ENCODE peak calls at places on chromosomes 3 and 15, in ten cellular contexts. R, E, I, T, Q, C, B, F, X and K are unnamed samples.

GRCh38 chr3:139627759-139628158 is 50.0 kb downstream of the NMNAT3 start:
- DNase-seq in R (no peak), E (no peak), I (no peak), T (no peak), Q (no peak), C (no peak), B (no peak), F (no peak), X (no peak), K (no peak)

GRCh38 chr15:28132524-28133275 is 33.6 kb upstream of the OCA2 start:
- DNase-seq in R (no peak), E (no peak), I (peak), T (no peak), Q (no peak), C (peak), B (no peak), F (no peak), X (no peak), K (no peak)

GRCh38 chr3:124504332-124505059 is 225.8 kb upstream of the UMPS start:
- DNase-seq in R (no peak), E (no peak), I (peak), T (no peak), Q (no peak), C (no peak), B (no peak), F (peak), X (no peak), K (no peak)

GRCh38 chr3:193869221-193870201 is 266.4 kb upstream of the HES1 start:
- DNase-seq in R (no peak), E (peak), I (peak), T (peak), Q (no peak), C (no peak), B (peak), F (peak), X (peak), K (no peak)

GRCh38 chr3:65483475-65483874 is 555.2 kb downstream of the MAGI1 start:
- DNase-seq in R (peak), E (no peak), I (peak), T (peak), Q (no peak), C (peak), B (no peak), F (peak), X (peak), K (no peak)

GRCh38 chr15:99955532-99955931 is 222.3 kb upstream of the LYSMD4 start:
- DNase-seq in R (no peak), E (no peak), I (no peak), T (no peak), Q (no peak), C (peak), B (no peak), F (no peak), X (no peak), K (no peak)

GRCh38 chr3:13495921-13496723 is 16.0 kb downstream of the HDAC11 start:
- DNase-seq in R (peak), E (no peak), I (peak), T (peak), Q (no peak), C (peak), B (peak), F (peak), X (peak), K (peak)

GRCh38 chr3:66442254-66443249 is 58.3 kb downstream of the LRIG1 start:
- DNase-seq in R (peak), E (no peak), I (peak), T (peak), Q (no peak), C (peak), B (no peak), F (peak), X (peak), K (no peak)

GRCh38 chr15:65323071-65323511 is 18.6 kb downstream of the RNU5B-1 start:
- DNase-seq in R (no peak), E (no peak), I (peak), T (peak), Q (no peak), C (no peak), B (no peak), F (no peak), X (no peak), K (no peak)

GRCh38 chr3:82474711-82475110 is 713.3 kb upstream of the GBE1 start:
- DNase-seq in R (no peak), E (peak), I (peak), T (no peak), Q (no peak), C (no peak), B (no peak), F (peak), X (no peak), K (no peak)

GRCh38 chr15:73704869-73705645 is 20.9 kb downstream of the CD276 start:
- DNase-seq in R (peak), E (no peak), I (peak), T (peak), Q (peak), C (no peak), B (peak), F (peak), X (peak), K (peak)

GRCh38 chr15:82530606-82531379 is 9.5 kb downstream of the RPS17 start:
- DNase-seq in R (peak), E (no peak), I (peak), T (peak), Q (no peak), C (peak), B (peak), F (peak), X (peak), K (peak)

GRCh38 chr15:25173241-25174028 is 218.6 kb downstream of the SNRPN start:
- DNase-seq in R (no peak), E (no peak), I (no peak), T (no peak), Q (no peak), C (peak), B (no peak), F (no peak), X (no peak), K (no peak)

GRCh38 chr3:108486910-108487309 is 23.5 kb downstream of the MYH15 start:
- DNase-seq in R (no peak), E (no peak), I (peak), T (no peak), Q (no peak), C (no peak), B (no peak), F (peak), X (no peak), K (no peak)

GRCh38 chr15:52527196-52527897 is 1.3 kb downstream of the MYO5A start:
- DNase-seq in R (no peak), E (no peak), I (no peak), T (no peak), Q (no peak), C (no peak), B (no peak), F (no peak), X (no peak), K (no peak)

GRCh38 chr3:14485981-14486380 is 54.2 kb downstream of the GRIP2 start:
- DNase-seq in R (peak), E (no peak), I (no peak), T (no peak), Q (no peak), C (no peak), B (no peak), F (no peak), X (no peak), K (no peak)

GRCh38 chr3:123334056-123334455 is 114.8 kb downstream of the ADCY5 start:
- DNase-seq in R (peak), E (no peak), I (no peak), T (no peak), Q (no peak), C (no peak), B (no peak), F (no peak), X (no peak), K (no peak)

GRCh38 chr3:115931581-115931980 is 308.3 kb downstream of the GAP43 start:
- DNase-seq in R (no peak), E (no peak), I (no peak), T (no peak), Q (no peak), C (no peak), B (no peak), F (peak), X (no peak), K (no peak)

GRCh38 chr3:134543113-134543512 is 57.3 kb downstream of the CEP63 start:
- DNase-seq in R (no peak), E (no peak), I (peak), T (no peak), Q (no peak), C (no peak), B (peak), F (no peak), X (no peak), K (no peak)

GRCh38 chr3:158261371-158261991 is 151.6 kb downstream of the RSRC1 start:
- DNase-seq in R (no peak), E (no peak), I (no peak), T (peak), Q (no peak), C (no peak), B (no peak), F (no peak), X (no peak), K (no peak)

GRCh38 chr3:48990636-48991421 is 788 bp downstream of the P4HTM start:
- DNase-seq in R (peak), E (no peak), I (peak), T (peak), Q (no peak), C (no peak), B (no peak), F (no peak), X (no peak), K (no peak)

GRCh38 chr3:54122802-54123537 is 618 bp downstream of the CACNA2D3 start:
- DNase-seq in R (no peak), E (no peak), I (no peak), T (peak), Q (no peak), C (no peak), B (no peak), F (peak), X (no peak), K (no peak)

GRCh38 chr3:86771741-86772512 is 219.0 kb downstream of the VGLL3 start:
- DNase-seq in R (no peak), E (no peak), I (no peak), T (no peak), Q (no peak), C (no peak), B (no peak), F (no peak), X (no peak), K (no peak)

GRCh38 chr15:40899536-40900207 is 5.4 kb downstream of the VPS18 start:
- DNase-seq in R (no peak), E (no peak), I (no peak), T (no peak), Q (no peak), C (no peak), B (no peak), F (no peak), X (no peak), K (no peak)

GRCh38 chr15:39828374-39828931 is 45.8 kb upstream of the FSIP1 start:
- DNase-seq in R (peak), E (no peak), I (peak), T (peak), Q (no peak), C (no peak), B (no peak), F (no peak), X (no peak), K (no peak)

GRCh38 chr15:47292638-47293037 is 424.7 kb upstream of the SEMA6D start:
- DNase-seq in R (no peak), E (no peak), I (no peak), T (no peak), Q (no peak), C (no peak), B (no peak), F (no peak), X (no peak), K (no peak)

GRCh38 chr3:195559723-195560409 is 16.7 kb upstream of the PPP1R2 start:
- DNase-seq in R (no peak), E (no peak), I (no peak), T (no peak), Q (no peak), C (peak), B (no peak), F (peak), X (no peak), K (no peak)

GRCh38 chr3:195557327-195557726 is 14.2 kb upstream of the PPP1R2 start:
- DNase-seq in R (no peak), E (no peak), I (no peak), T (no peak), Q (no peak), C (no peak), B (no peak), F (no peak), X (no peak), K (no peak)

GRCh38 chr3:195555110-195555509 is 12.0 kb upstream of the PPP1R2 start:
- DNase-seq in R (no peak), E (no peak), I (no peak), T (no peak), Q (no peak), C (no peak), B (no peak), F (no peak), X (no peak), K (no peak)

GRCh38 chr3:195556390-195556789 is 13.3 kb upstream of the PPP1R2 start:
- DNase-seq in R (peak), E (no peak), I (no peak), T (peak), Q (no peak), C (no peak), B (peak), F (no peak), X (peak), K (no peak)

DNA sequence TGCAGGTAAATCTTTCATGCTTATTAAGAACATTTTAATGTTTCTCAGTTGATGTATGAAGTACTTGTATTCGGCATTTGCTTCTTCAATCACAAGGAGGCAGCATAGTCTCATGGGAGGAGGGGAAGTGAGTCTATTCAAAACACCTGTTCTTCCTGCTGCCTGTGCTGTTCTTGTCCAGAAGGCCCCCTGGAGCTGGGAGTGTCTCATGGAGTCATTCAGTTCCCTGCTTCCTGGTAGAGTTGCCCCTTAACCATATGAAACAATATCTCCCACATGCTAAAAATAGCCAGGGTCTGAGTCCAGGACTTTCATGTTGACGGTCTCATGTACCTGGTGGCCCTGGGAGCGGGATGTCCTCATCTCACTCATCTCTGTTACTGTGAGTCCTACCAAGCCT is 15.5 kb upstream of the PPP1R2 start:
- DNase-seq in R (peak), E (peak), I (peak), T (peak), Q (no peak), C (no peak), B (peak), F (peak), X (peak), K (peak)
- TF ChIP-seq CTCF in R (peak), E (peak), I (peak), T (peak), Q (peak), C (no peak), B (peak), F (peak), X (no peak), K (peak)

DNA sequence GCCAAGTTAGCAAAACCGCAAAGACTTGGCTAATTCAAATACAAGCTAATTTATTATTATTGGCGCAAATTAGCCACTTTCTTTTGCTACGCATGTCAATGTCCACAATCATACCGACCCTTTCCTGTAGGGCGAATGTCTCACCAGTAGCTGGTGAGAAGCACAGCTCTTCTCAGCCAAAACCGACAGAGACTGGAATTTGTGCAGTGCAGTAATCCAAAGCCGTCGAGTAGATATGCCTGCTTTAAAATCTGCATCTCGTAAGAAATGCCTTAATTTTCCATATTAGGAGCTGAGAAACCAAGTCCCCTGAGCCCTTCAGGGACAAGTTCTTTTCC is 614 bp upstream of the MINDY2 start:
- DNase-seq in R (no peak), E (no peak), I (peak), T (no peak), Q (no peak), C (no peak), B (no peak), F (no peak), X (no peak), K (peak)
- TF ChIP-seq CTCF in R (no peak), E (peak), I (peak), T (peak), Q (peak), C (no peak), B (no peak), F (peak), X (no peak), K (no peak)

GRCh38 chr3:63851287-63851686 is 12.3 kb downstream of the THOC7 start:
- DNase-seq in R (no peak), E (no peak), I (no peak), T (no peak), Q (no peak), C (no peak), B (no peak), F (no peak), X (no peak), K (no peak)

GRCh38 chr3:63849175-63849574 is 14.4 kb downstream of the THOC7 start:
- DNase-seq in R (no peak), E (no peak), I (no peak), T (no peak), Q (no peak), C (no peak), B (no peak), F (no peak), X (no peak), K (no peak)

GRCh38 chr3:63857311-63857710 is 6.3 kb downstream of the THOC7 start:
- DNase-seq in R (no peak), E (no peak), I (no peak), T (no peak), Q (no peak), C (no peak), B (no peak), F (peak), X (no peak), K (no peak)

GRCh38 chr3:63855333-63855940 is 8.2 kb downstream of the THOC7 start:
- DNase-seq in R (no peak), E (no peak), I (no peak), T (no peak), Q (no peak), C (no peak), B (no peak), F (peak), X (no peak), K (no peak)

DNA sequence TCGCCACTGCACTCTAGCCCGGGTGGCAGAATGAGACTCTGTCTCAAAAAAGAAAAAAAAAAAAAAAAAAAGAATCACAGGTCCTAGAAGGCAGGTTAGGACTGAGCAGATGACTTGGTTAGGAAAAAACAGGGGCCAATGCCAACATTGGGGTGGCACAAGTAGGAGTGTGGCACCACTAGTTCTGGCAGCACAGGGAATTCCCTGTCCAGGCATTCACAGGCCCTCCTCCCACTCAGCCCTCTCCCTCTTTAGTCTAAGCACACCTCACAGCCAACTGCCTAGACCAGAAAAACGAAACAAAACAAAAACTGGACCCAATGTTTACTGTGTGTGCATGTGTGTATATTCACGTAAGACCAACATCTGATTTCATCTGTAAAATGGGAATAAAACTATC is 10.5 kb downstream of the THOC7 start:
- DNase-seq in R (no peak), E (no peak), I (no peak), T (no peak), Q (no peak), C (no peak), B (no peak), F (no peak), X (no peak), K (no peak)
- TF ChIP-seq CTCF in R (no peak), E (no peak), I (no peak), T (no peak), Q (no peak), C (no peak), B (no peak), F (no peak), X (no peak), K (no peak)

DNA sequence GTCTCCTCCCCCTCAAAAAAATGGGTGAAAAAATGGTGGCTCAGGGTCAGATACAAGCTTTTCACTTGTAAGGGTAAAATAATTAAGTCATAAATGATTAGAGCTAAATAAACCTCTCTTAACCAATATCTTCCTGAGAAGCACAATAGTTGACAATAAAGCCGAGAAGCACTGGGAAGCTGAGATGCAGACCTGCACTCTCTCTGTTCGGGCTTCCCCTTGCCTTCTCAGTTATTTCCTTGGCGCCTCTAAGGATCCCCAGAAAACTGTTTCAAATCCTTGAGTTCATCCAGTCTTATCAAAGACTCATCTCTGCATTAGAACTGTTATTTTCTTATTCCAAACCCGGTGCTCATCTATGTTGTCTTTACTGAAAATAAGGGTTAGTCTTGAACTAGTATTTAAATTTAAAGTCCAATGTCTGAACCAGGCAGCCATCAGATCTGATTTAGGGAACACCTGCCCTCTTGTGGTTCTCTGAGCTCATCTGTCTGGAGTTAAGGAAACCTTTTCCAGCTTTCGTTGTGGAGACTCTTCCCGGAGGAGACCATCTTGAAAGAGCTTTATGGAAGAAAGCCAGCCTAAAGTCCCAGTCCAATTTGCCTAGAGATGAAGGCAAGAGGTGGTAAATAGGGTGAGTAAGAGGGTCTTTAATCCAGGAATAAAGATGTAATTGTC is 256.4 kb upstream of the MCTP2 start:
- DNase-seq in R (no peak), E (no peak), I (peak), T (peak), Q (no peak), C (no peak), B (peak), F (peak), X (peak), K (peak)
- TF ChIP-seq CTCF in R (no peak), E (peak), I (peak), T (peak), Q (no peak), C (no peak), B (peak), F (peak), X (no peak), K (peak)

GRCh38 chr3:46076606-46077005 is 49.3 kb upstream of the XCR1 start:
- DNase-seq in R (no peak), E (no peak), I (peak), T (no peak), Q (no peak), C (no peak), B (peak), F (no peak), X (no peak), K (no peak)
- TF ChIP-seq CTCF in R (no peak), E (no peak), I (peak), T (no peak), Q (peak), C (no peak), B (no peak), F (no peak), X (no peak), K (peak)

DNA sequence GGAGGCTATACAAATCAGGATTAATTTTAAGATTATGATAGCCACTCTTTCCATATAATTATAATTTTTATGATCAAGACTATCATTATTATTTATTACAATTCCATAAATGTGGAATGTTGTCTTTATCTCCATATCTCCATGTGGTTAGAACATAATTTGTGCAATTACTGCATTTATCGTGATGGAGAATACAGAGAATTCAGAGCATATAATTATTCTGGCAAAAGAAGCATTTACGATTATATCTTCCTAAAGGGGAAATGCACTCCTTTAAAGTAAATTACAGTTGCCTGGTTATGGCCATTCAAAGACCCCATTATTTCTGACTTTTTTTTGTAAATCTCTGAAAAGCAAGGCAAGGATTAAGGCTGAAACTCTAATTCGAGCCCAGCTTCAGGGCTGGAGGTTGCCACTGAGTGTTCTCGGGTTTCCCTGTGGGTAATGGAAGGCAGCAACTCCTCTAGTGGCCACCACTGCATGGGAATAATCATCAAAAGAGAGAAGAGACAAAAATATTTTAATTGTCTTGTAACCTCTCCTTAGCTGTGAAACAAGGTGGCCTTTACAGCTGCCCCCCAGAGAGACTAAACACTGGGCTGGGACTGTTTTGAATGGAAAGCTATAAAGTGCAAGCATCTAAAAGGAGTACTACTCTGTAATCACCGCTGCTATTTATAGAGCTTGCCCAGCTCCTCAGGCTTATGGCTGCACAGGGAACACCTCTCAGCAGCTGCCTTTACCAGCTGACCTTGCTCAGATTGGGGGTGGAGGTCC is 59.8 kb upstream of the PRTG start:
- DNase-seq in R (no peak), E (no peak), I (no peak), T (peak), Q (no peak), C (no peak), B (no peak), F (no peak), X (no peak), K (no peak)
- TF ChIP-seq CTCF in R (no peak), E (no peak), I (no peak), T (peak), Q (no peak), C (no peak), B (no peak), F (no peak), X (no peak), K (no peak)